ENCODE peak calls at places on chromosome 22, in nine cellular contexts. One of them, this sample, is unnamed.

GRCh38 chr22:23789121-23789520 is 2.4 kb downstream of the SMARCB1 start:
- DNase-seq in cardiac fibroblast: no peak
- DNase-seq in dorsolateral prefrontal cortex: no peak
- DNase-seq in foreskin fibroblast: no peak
- DNase-seq in psoas muscle: no peak
- DNase-seq in ovary: no peak
- DNase-seq in breast epithelium: no peak
- DNase-seq in kidney epithelial cell: no peak
- DNase-seq in endodermal cell: peak; percentile 62
- DNase-seq in this sample: no peak

GRCh38 chr22:42770941-42771647 is 50.4 kb upstream of the A4GALT start:
- DNase-seq in foreskin fibroblast: no peak
- DNase-seq in dorsolateral prefrontal cortex: no peak
- DNase-seq in breast epithelium: no peak
- DNase-seq in cardiac fibroblast: no peak
- DNase-seq in endodermal cell: no peak
- DNase-seq in psoas muscle: no peak
- DNase-seq in kidney epithelial cell: no peak
- DNase-seq in ovary: no peak
- DNase-seq in this sample: no peak

GRCh38 chr22:44918166-44918924 is 91.5 kb downstream of the PHF21B start:
- DNase-seq in ovary: no peak
- DNase-seq in endodermal cell: peak; percentile 36
- DNase-seq in psoas muscle: peak; percentile 44
- DNase-seq in cardiac fibroblast: no peak
- DNase-seq in dorsolateral prefrontal cortex: no peak
- DNase-seq in foreskin fibroblast: no peak
- DNase-seq in breast epithelium: peak; percentile 50
- DNase-seq in kidney epithelial cell: no peak
- DNase-seq in this sample: no peak

GRCh38 chr22:38946771-38947170 is 10.6 kb upstream of the APOBEC3A start:
- DNase-seq in foreskin fibroblast: no peak
- DNase-seq in dorsolateral prefrontal cortex: no peak
- DNase-seq in ovary: no peak
- DNase-seq in psoas muscle: no peak
- DNase-seq in breast epithelium: no peak
- DNase-seq in kidney epithelial cell: no peak
- DNase-seq in cardiac fibroblast: no peak
- DNase-seq in endodermal cell: no peak
- DNase-seq in this sample: no peak

GRCh38 chr22:45553333-45554039 is 50.8 kb downstream of the FBLN1 start:
- DNase-seq in dorsolateral prefrontal cortex: peak; percentile 73
- DNase-seq in cardiac fibroblast: peak; percentile 90
- DNase-seq in ovary: peak; percentile 87
- DNase-seq in kidney epithelial cell: peak; percentile 19
- DNase-seq in endodermal cell: peak; percentile 94
- DNase-seq in foreskin fibroblast: peak; percentile 92
- DNase-seq in psoas muscle: peak; percentile 86
- DNase-seq in breast epithelium: peak; percentile 86
- DNase-seq in this sample: peak; percentile 89

GRCh38 chr22:22547692-22548348 is 11.2 kb downstream of the PRAME start:
- DNase-seq in dorsolateral prefrontal cortex: no peak
- DNase-seq in psoas muscle: no peak
- DNase-seq in endodermal cell: no peak
- DNase-seq in ovary: no peak
- DNase-seq in kidney epithelial cell: no peak
- DNase-seq in foreskin fibroblast: no peak
- DNase-seq in breast epithelium: no peak
- DNase-seq in cardiac fibroblast: no peak
- DNase-seq in this sample: no peak

GRCh38 chr22:17733484-17733883 is 40.8 kb downstream of the BID start:
- DNase-seq in foreskin fibroblast: peak; percentile 78
- DNase-seq in psoas muscle: no peak
- DNase-seq in breast epithelium: no peak
- DNase-seq in kidney epithelial cell: no peak
- DNase-seq in cardiac fibroblast: no peak
- DNase-seq in endodermal cell: no peak
- DNase-seq in dorsolateral prefrontal cortex: no peak
- DNase-seq in ovary: no peak
- DNase-seq in this sample: no peak

GRCh38 chr22:44998296-44998695 is 11.5 kb downstream of the PHF21B start:
- DNase-seq in foreskin fibroblast: no peak
- DNase-seq in kidney epithelial cell: no peak
- DNase-seq in dorsolateral prefrontal cortex: no peak
- DNase-seq in cardiac fibroblast: no peak
- DNase-seq in endodermal cell: no peak
- DNase-seq in breast epithelium: no peak
- DNase-seq in psoas muscle: no peak
- DNase-seq in ovary: no peak
- DNase-seq in this sample: no peak

GRCh38 chr22:21802056-21802455 is 65.4 kb downstream of the MAPK1 start:
- DNase-seq in ovary: no peak
- DNase-seq in endodermal cell: no peak
- DNase-seq in cardiac fibroblast: no peak
- DNase-seq in dorsolateral prefrontal cortex: no peak
- DNase-seq in foreskin fibroblast: peak; percentile 32
- DNase-seq in kidney epithelial cell: no peak
- DNase-seq in breast epithelium: no peak
- DNase-seq in psoas muscle: no peak
- DNase-seq in this sample: no peak

GRCh38 chr22:30816413-30816812 is 121.7 kb downstream of the OSBP2 start:
- DNase-seq in psoas muscle: no peak
- DNase-seq in ovary: no peak
- DNase-seq in cardiac fibroblast: no peak
- DNase-seq in kidney epithelial cell: no peak
- DNase-seq in dorsolateral prefrontal cortex: no peak
- DNase-seq in foreskin fibroblast: no peak
- DNase-seq in breast epithelium: no peak
- DNase-seq in endodermal cell: peak; percentile 65
- DNase-seq in this sample: no peak

GRCh38 chr22:45537734-45538181 is 35.1 kb downstream of the FBLN1 start:
- DNase-seq in breast epithelium: peak; percentile 80
- DNase-seq in endodermal cell: no peak
- DNase-seq in kidney epithelial cell: no peak
- DNase-seq in dorsolateral prefrontal cortex: peak; percentile 30
- DNase-seq in psoas muscle: peak; percentile 70
- DNase-seq in ovary: peak; percentile 61
- DNase-seq in foreskin fibroblast: peak; percentile 90
- DNase-seq in cardiac fibroblast: peak; percentile 80
- DNase-seq in this sample: no peak

GRCh38 chr22:23158516-23159286 is 13.4 kb downstream of the RAB36 start:
- DNase-seq in foreskin fibroblast: no peak
- DNase-seq in psoas muscle: no peak
- DNase-seq in endodermal cell: peak; percentile 74
- DNase-seq in ovary: no peak
- DNase-seq in cardiac fibroblast: no peak
- DNase-seq in kidney epithelial cell: no peak
- DNase-seq in dorsolateral prefrontal cortex: no peak
- DNase-seq in breast epithelium: no peak
- DNase-seq in this sample: no peak

GRCh38 chr22:25495286-25495685 is 69.2 kb upstream of the GRK3 start:
- DNase-seq in endodermal cell: no peak
- DNase-seq in dorsolateral prefrontal cortex: no peak
- DNase-seq in kidney epithelial cell: no peak
- DNase-seq in breast epithelium: no peak
- DNase-seq in psoas muscle: no peak
- DNase-seq in ovary: no peak
- DNase-seq in cardiac fibroblast: peak; percentile 14
- DNase-seq in foreskin fibroblast: peak; percentile 21
- DNase-seq in this sample: no peak

GRCh38 chr22:44634426-44635321 is 67.3 kb upstream of the PRR5 start:
- DNase-seq in ovary: no peak
- DNase-seq in kidney epithelial cell: no peak
- DNase-seq in endodermal cell: no peak
- DNase-seq in foreskin fibroblast: no peak
- DNase-seq in breast epithelium: no peak
- DNase-seq in psoas muscle: no peak
- DNase-seq in cardiac fibroblast: no peak
- DNase-seq in dorsolateral prefrontal cortex: no peak
- DNase-seq in this sample: no peak

GRCh38 chr22:49481651-49482399 is 345.8 kb downstream of the BRD1 start:
- DNase-seq in endodermal cell: peak; percentile 87
- DNase-seq in cardiac fibroblast: no peak
- DNase-seq in kidney epithelial cell: no peak
- DNase-seq in breast epithelium: no peak
- DNase-seq in ovary: no peak
- DNase-seq in foreskin fibroblast: no peak
- DNase-seq in dorsolateral prefrontal cortex: no peak
- DNase-seq in psoas muscle: no peak
- DNase-seq in this sample: no peak

GRCh38 chr22:37121887-37122591 is 12.5 kb upstream of the TMPRSS6 start:
- DNase-seq in psoas muscle: no peak
- DNase-seq in dorsolateral prefrontal cortex: no peak
- DNase-seq in cardiac fibroblast: peak; percentile 35
- DNase-seq in kidney epithelial cell: peak; percentile 56
- DNase-seq in ovary: no peak
- DNase-seq in foreskin fibroblast: peak; percentile 36
- DNase-seq in endodermal cell: peak; percentile 81
- DNase-seq in breast epithelium: no peak
- DNase-seq in this sample: no peak
- TF ChIP-seq CTCF in psoas muscle: no peak
- TF ChIP-seq CTCF in dorsolateral prefrontal cortex: no peak
- TF ChIP-seq CTCF in cardiac fibroblast: peak; percentile 16
- TF ChIP-seq CTCF in kidney epithelial cell: no peak
- TF ChIP-seq CTCF in ovary: no peak
- TF ChIP-seq CTCF in foreskin fibroblast: no peak
- TF ChIP-seq CTCF in endodermal cell: peak; percentile 56
- TF ChIP-seq CTCF in breast epithelium: no peak
- TF ChIP-seq CTCF in this sample: no peak

DNA sequence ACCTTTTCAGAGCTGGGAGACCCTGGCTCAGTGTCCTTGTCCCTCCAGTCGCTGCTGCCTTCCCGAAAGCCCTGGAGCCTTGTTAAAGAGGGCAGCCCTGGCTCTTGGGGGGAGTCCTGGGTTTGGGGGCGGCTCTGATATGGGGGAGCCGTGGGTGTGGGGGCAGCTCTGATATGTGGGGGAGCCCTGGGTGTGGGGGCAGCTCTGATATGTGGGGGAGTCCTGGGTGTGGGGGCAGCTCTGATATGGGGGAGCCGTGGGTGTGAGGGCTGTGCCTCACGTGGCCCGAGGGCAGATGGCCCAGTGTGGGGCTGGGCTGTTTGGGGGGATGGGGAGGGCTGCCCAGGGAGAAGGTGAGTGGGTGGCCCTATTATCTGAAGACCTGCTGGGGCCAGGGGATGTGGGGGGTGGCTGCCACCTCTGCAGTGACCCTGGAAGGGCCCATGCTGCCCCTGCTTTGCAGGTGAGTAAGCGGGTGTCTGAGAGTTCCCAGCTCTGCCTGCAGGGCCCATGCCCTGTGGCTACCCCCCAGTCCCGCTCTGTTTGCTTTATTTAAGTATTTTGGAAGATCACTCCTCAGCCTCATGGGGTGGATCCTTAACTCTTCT is 30.9 kb upstream of the GRAMD4 start:
- DNase-seq in cardiac fibroblast: no peak
- DNase-seq in endodermal cell: peak; percentile 44
- DNase-seq in foreskin fibroblast: no peak
- DNase-seq in ovary: no peak
- DNase-seq in breast epithelium: no peak
- DNase-seq in psoas muscle: peak; percentile 36
- DNase-seq in dorsolateral prefrontal cortex: no peak
- DNase-seq in kidney epithelial cell: no peak
- DNase-seq in this sample: no peak
- H3K4me3 ChIP-seq in cardiac fibroblast: no peak overlapping the region
- H3K4me3 ChIP-seq in endodermal cell: no peak overlapping the region
- H3K4me3 ChIP-seq in foreskin fibroblast: no peak overlapping the region
- H3K4me3 ChIP-seq in ovary: no peak overlapping the region
- H3K4me3 ChIP-seq in breast epithelium: no peak overlapping the region
- H3K4me3 ChIP-seq in psoas muscle: no peak overlapping the region
- H3K4me3 ChIP-seq in dorsolateral prefrontal cortex: no peak overlapping the region
- H3K4me3 ChIP-seq in kidney epithelial cell: no peak overlapping the region
- H3K4me3 ChIP-seq in this sample: no peak overlapping the region

DNA sequence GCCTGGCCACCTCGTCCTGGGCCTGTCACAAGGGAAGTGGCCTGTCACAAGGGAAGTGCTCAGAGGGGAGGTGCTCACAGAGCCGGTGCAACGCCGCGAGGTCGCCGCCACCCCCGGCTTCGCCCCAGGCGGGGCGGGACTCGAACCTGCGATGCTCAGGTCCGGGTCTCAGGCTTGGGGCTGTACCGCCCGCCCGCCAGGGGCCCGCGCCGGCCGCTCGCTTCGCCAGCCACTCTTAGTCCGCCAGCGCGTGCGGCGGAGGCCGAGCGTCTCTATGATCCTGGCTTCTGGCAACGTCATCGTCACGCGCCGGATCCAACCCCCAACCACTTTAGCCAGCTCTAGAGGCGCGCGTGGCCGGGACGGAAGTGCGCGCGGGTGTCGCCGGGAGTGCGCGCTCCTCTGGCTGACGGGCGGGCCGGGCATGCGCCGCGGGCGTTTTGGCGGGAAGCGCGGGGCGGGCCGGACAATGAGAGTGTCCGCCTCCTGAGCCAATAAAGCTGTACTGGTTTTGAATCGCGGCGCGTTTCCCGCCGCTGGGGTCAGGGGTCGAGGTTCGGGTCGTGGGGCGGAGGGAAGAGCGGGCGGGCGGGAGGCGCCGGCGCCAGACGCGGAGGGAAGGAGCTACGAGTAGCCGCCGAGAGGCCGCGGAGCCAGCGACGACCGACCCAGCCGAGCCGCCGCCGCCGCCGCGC is at the start of gene TRMT2A:
- DNase-seq in foreskin fibroblast: peak; percentile 100
- DNase-seq in dorsolateral prefrontal cortex: peak; percentile 97
- DNase-seq in psoas muscle: peak; percentile 99
- DNase-seq in breast epithelium: peak; percentile 97
- DNase-seq in cardiac fibroblast: peak; percentile 99
- DNase-seq in ovary: peak; percentile 96
- DNase-seq in endodermal cell: peak; percentile 99
- DNase-seq in kidney epithelial cell: peak; percentile 75
- DNase-seq in this sample: peak; percentile 99
- TF ChIP-seq CTCF in foreskin fibroblast: no peak
- TF ChIP-seq CTCF in dorsolateral prefrontal cortex: peak; percentile 42
- TF ChIP-seq CTCF in psoas muscle: no peak
- TF ChIP-seq CTCF in breast epithelium: no peak
- TF ChIP-seq CTCF in cardiac fibroblast: no peak
- TF ChIP-seq CTCF in ovary: no peak
- TF ChIP-seq CTCF in endodermal cell: peak; percentile 29
- TF ChIP-seq CTCF in kidney epithelial cell: no peak
- TF ChIP-seq CTCF in this sample: no peak

DNA sequence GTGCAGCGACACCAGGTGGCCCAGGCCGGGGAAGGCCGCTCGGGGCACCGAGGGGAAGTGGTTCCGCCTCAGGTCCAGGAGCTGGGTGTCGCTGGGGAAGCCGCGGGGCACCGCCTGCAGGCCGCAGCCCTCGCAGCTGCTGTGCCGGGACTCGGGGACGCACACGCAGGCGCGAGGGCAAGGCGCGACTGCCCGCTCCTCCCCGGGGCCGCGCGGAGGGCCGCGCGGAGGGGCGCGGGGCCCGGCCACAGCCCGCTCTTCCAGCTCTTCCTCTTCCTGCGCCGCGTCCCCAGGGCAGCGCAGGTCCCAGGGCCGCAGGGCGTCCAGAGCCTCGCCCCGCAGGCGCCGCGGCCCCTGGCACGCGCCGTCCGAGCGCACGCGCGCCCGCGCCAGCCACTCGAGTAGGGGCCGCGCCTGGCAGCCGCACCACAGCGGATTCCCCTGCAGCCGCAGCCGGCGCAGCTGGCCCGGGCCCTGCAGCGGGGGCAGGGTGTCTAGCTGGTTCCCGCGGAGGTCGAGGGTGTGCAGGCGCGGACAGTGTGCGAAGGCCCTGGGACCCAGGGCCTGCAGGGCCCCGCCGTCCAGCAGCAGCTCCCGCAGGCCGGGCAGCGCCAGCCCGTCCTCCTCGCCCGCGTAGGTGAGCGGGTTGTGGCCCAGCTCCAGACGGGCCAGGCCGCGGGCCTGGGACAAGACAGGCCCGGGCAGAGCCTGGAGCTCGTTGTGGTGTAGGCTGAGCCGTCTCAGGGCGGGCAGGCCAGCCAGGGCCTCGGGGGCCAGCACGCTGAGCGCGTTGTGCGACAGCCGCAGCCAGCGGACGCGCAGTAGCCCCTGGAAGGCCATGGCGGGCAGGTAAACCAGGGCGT is 2.8 kb downstream of the CHADL start:
- DNase-seq in foreskin fibroblast: peak; percentile 60
- DNase-seq in cardiac fibroblast: peak; percentile 40
- DNase-seq in breast epithelium: peak; percentile 77
- DNase-seq in kidney epithelial cell: peak; percentile 12
- DNase-seq in psoas muscle: peak; percentile 84
- DNase-seq in endodermal cell: peak; percentile 96
- DNase-seq in dorsolateral prefrontal cortex: no peak
- DNase-seq in ovary: peak; percentile 53
- DNase-seq in this sample: peak; percentile 87
- H3K4me3 ChIP-seq in foreskin fibroblast: no peak overlapping the region
- H3K4me3 ChIP-seq in cardiac fibroblast: peak overlapping the region; percentile 33
- H3K4me3 ChIP-seq in breast epithelium: peak overlapping the region; percentile 59
- H3K4me3 ChIP-seq in kidney epithelial cell: peak overlapping the region; percentile 26
- H3K4me3 ChIP-seq in psoas muscle: peak overlapping the region; percentile 61
- H3K4me3 ChIP-seq in endodermal cell: no peak overlapping the region
- H3K4me3 ChIP-seq in dorsolateral prefrontal cortex: peak overlapping the region; percentile 51
- H3K4me3 ChIP-seq in ovary: peak overlapping the region; percentile 33
- H3K4me3 ChIP-seq in this sample: peak overlapping the region; percentile 47